ENCODE peak calls at places on chromosomes 1 and 21, in nine cellular contexts. H is testis, Z is heart left ventricle, P is IMR-90, I is tibial nerve, C is transverse colon, N is adrenal gland, A is HCT116, L is GM12878. Y is an unnamed sample.

GRCh38 chr1:201536542-201536941 is 2.4 kb upstream of the NAV1 start:
- DNase-seq in Z (peak), L (no peak), N (no peak), H (no peak), C (peak), I (peak), P (peak), A (peak), Y (peak)

GRCh38 chr1:44613932-44614331 is 60.3 kb downstream of the TMEM53 start:
- DNase-seq in H (no peak), Z (no peak), C (no peak), N (no peak), L (no peak), A (no peak), P (no peak), I (no peak), Y (no peak)

GRCh38 chr1:212606042-212606733 is 2.4 kb upstream of the ATF3 start:
- DNase-seq in H (no peak), A (no peak), N (no peak), C (no peak), Z (no peak), L (no peak), P (no peak), I (no peak), Y (no peak)

GRCh38 chr1:236978740-236979139 is 25.5 kb downstream of the MT1HL1 start:
- DNase-seq in C (no peak), A (no peak), N (no peak), P (no peak), H (no peak), I (no peak), Z (no peak), L (no peak), Y (no peak)

GRCh38 chr1:29849038-29849750 is 612.9 kb downstream of the PTPRU start:
- DNase-seq in C (peak), P (peak), I (peak), L (peak), Z (no peak), A (no peak), N (peak), H (peak), Y (no peak)

GRCh38 chr1:95685091-95685490 is 451.1 kb downstream of the RWDD3 start:
- DNase-seq in N (no peak), P (no peak), A (no peak), H (no peak), I (no peak), C (no peak), L (no peak), Z (no peak), Y (no peak)

GRCh38 chr1:20150969-20151368 is 11.8 kb downstream of the PLA2G2F start:
- DNase-seq in A (no peak), P (no peak), N (no peak), L (no peak), H (no peak), I (no peak), C (no peak), Z (no peak), Y (no peak)

GRCh38 chr1:241473026-241473425 is 46.5 kb downstream of the FH start:
- DNase-seq in Z (no peak), I (no peak), N (no peak), C (no peak), P (no peak), A (no peak), L (no peak), H (no peak), Y (no peak)

GRCh38 chr1:172893146-172893841 is 157.4 kb downstream of the TNFSF18 start:
- DNase-seq in L (no peak), Z (peak), A (no peak), P (no peak), H (peak), N (peak), C (no peak), I (no peak), Y (no peak)

GRCh38 chr21:45078371-45078770 is 4.0 kb downstream of the ADARB1 start:
- DNase-seq in P (no peak), H (no peak), Z (no peak), C (no peak), A (no peak), I (no peak), N (no peak), L (no peak), Y (no peak)

GRCh38 chr21:20040768-20041167 is 957.4 kb upstream of the NCAM2 start:
- DNase-seq in I (no peak), L (no peak), H (no peak), A (no peak), C (no peak), Z (no peak), P (no peak), N (no peak), Y (no peak)

GRCh38 chr1:42753070-42753469 is 13.0 kb upstream of the CLDN19 start:
- DNase-seq in P (peak), I (no peak), C (no peak), Z (no peak), H (no peak), L (no peak), A (no peak), N (no peak), Y (no peak)

DNA sequence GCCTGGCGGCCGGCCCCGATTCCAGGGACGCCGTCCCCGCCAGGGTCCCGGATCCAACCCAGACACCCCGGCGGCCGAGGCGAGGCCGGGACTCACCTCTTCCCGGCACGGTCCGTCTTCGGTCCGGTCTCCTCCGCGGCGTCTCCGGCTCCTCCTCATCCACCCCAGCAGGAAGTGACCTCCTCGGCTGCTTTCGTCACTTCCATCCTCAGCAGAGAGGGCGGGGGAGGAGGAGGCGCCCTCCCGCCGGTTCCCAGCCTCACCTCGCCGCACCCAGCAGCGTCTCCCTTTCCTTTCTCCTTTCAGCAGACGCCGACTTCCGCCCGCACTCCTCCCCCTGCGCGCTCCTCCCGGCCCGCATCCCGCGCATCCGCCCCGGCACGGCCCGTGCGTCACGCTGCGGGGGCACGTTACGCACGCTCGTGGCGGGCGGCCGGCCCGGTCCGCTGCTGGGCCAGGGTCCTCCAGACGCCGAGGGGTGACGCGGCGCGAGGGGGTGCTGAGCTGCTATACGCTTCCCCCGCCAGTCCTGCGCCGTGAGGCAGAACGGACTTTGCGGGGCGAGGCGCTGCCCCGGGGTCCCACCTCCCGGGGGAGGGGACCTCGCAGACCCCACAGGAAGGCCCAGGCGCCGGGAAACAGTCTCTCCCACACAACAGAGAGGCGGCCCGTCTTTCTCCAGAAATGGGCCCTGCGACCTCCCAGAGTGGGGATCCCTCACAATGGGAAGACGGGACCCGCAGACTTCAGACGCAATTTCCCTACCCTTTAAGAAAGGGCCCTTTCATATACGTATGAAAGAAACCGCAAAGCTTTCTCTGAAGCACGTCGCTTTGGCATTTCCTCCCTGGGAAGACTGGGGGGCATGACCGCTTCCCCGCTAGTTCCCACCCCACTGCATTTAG is at the start of gene ETV3:
- DNase-seq in Z (peak), C (peak), N (peak), H (peak), I (peak), P (peak), A (peak), L (peak), Y (peak)
- TF ChIP-seq POLR2A in Z (peak), C (peak), N (peak), H (peak), I (peak), P (peak), A (peak), L (peak), Y (no peak)

DNA sequence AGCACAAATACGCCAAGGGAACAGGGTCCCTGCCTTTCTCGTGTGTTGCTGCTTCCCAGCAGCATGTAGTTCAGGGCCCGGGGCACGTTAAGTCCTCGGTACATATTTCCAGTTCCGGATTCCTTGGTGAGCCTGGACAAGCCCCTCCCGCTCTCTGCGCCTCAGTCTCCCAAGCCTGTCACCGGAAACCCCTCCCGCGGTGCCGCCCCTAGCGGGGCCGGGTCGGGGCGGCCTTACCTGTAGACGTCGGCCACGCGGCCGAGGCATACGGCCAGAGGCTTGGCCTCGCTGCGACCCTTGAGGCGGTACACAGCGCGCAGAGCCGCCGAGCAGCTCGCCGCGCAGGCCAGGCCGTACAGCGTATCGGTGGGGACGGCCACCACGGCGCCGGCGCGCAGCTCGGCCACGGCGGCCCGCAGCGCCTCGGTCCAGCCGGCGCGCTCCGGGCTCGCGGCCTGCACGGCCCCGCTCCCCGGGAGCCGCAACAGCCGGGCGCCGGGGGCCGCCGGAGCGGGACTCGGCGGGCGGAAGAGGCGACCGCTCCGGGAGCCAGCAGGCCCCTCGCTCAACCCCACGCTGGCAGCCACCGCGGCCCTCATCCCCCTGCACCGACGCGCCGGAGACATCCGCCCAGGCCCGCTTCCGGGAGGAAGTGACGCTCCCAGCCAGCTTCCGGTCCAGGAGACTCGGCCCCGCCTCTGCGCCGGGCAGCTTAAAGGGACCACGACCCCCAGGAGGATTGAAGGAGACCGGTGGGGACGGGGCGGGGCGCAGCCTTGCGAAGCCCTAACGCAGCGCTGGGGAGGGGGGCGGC is at the start of the genes C1orf122 and YRDC:
- DNase-seq in H (peak), I (peak), P (peak), N (peak), L (peak), A (peak), C (peak), Z (peak), Y (peak)
- TF ChIP-seq POLR2A in H (peak), I (peak), P (peak), N (peak), L (peak), A (peak), C (peak), Z (no peak), Y (peak)

DNA sequence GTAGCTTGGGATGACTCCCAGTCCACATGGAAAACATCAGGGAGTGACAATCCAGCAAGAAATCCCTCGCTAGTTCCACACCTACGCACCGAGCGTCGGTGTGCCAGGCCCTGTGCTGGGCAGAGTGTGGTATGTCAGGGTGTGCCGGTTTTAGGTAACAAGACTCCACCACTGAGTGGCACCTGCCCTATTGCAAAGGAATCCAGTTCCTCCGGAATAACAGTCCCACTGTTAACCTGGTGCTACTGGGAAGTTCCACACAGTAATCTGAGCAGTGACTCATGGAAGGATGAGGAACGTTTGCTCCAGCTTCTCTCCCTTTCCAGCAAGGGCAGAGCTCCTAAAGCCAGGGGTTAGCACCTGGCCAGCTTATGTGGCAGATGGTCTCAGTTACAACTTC is 14.3 kb downstream of the RNF207 start:
- DNase-seq in P (peak), H (no peak), Z (no peak), L (no peak), C (no peak), N (no peak), I (no peak), A (peak), Y (no peak)
- TF ChIP-seq POLR2A in P (no peak), H (no peak), Z (no peak), L (no peak), C (no peak), N (no peak), I (no peak), A (no peak), Y (no peak)

GRCh38 chr1:31412732-31413404 is at the start of gene SERINC2:
- DNase-seq in L (no peak), H (peak), Z (no peak), C (peak), I (no peak), A (no peak), N (peak), P (no peak), Y (no peak)
- TF ChIP-seq POLR2A in L (no peak), H (no peak), Z (no peak), C (no peak), I (no peak), A (peak), N (no peak), P (no peak), Y (no peak)

DNA sequence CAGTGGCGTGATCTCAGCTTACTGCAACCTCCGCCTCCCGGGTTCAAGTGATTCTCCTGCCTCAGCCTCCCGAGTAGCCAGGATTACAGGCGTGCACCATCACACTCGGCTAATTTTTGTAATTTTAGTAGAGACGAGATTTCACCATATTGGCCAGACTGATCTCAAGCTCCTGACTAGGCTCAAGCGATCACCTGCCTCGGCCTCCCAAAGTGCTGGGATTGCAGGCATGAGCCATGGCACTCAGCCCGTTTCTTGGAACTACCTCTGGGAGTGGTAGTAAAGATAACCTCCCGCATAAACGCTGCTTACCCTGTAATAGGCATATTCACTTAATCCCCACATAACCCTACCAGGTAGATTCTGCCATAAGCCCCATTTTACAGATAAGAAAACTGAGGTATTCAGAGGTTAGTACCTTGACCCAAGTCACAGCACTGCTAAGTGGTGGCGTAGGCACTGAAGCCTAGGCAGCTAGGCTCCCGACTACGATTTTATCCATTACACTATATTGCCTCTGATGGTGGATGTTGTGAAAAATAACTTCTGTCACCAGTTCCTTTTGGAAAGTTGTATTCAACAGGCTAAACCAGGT is 143.8 kb downstream of the SDCCAG8 start:
- DNase-seq in L (no peak), Z (no peak), A (no peak), N (no peak), C (no peak), H (no peak), I (no peak), P (no peak), Y (no peak)
- TF ChIP-seq POLR2A in L (no peak), Z (no peak), A (no peak), N (no peak), C (no peak), H (no peak), I (no peak), P (no peak), Y (no peak)

GRCh38 chr1:161045749-161046573 is at the start of gene USF1:
- DNase-seq in L (peak), Z (peak), P (peak), C (peak), N (peak), H (peak), A (peak), I (peak), Y (peak)

GRCh38 chr1:161046574-161047167 is 894 bp upstream of the USF1 start:
- DNase-seq in Z (no peak), I (no peak), C (no peak), H (no peak), N (no peak), P (no peak), A (no peak), L (peak), Y (no peak)

GRCh38 chr1:161048949-161049722 is 3.4 kb upstream of the USF1 start:
- DNase-seq in I (no peak), P (no peak), A (no peak), H (no peak), L (no peak), Z (no peak), C (no peak), N (no peak), Y (no peak)

GRCh38 chr1:161044908-161045748 is 649 bp downstream of the USF1 start:
- DNase-seq in P (peak), H (peak), Z (peak), A (no peak), N (peak), C (peak), I (peak), L (peak), Y (peak)

DNA sequence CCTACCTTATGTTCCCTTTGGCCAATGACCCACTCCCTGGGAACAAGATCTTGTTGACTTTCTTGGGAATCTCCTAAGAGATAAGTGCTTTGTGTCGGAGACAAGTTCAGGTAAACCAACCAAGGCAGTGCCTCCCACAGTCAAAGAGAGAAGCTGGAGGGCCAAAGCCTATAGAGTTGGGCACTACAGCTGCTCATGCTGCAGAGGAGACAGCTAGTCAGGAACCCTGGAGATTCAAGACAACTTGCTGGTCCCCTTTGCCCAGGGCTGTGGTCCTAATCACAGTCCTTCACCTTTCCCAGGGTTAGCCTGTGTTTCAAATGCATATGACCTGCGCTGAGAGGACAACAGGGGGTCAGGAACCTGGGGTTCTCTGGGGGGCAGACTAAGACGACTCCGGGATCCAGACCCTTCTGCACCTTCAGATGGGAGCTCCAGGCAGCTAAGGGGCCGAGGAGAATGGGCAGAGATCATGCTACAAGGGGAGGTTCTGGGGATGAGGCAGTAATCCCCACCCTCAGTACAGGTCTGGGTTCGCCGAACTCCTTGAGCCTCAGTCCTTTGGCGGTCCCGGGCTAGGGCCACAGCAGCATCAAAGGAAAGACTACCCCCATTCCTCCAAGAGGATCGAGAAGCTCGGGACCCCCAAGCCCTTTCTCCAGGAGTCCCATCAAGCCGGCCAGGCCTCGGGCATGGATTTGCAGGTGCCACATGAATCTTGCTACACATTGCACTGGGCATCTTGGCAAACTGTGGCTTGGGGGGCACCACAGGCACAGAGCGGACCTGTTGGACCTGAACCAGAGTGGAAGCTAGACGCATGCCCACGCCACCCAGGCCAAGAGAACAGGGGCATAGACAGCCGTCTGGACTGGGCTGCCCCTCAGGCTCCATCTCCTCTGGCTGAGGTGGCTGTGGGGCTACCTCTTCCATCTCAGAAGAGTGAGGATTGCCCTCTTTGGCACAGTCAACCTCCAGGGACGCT is 2.0 kb upstream of the USF1 start:
- DNase-seq in L (no peak), Z (no peak), A (no peak), C (no peak), P (no peak), N (no peak), H (no peak), I (no peak), Y (no peak)
- TF ChIP-seq POLR2A in L (no peak), Z (no peak), A (no peak), C (no peak), P (no peak), N (no peak), H (no peak), I (no peak), Y (no peak)

DNA sequence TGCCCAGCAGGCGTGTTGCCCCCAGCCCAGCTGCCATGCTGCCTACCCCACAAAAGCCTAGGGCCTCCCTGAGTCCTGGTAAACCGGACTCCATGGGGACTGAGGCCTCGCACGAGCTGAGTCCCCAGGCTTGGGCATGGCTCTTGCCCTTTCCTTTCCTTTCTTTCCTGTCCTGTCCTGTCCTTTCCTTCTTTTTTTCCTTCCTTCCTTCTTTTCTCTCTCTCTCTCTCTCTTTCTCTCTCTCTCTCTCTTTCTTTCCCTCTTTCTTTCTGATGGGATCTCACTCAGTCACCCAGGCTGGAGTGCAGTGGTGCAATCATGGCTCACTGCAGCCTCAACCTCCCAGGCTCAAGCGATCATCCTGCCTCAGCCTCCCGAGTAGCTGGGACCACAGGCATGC is 104.4 kb downstream of the SPSB1 start:
- DNase-seq in C (no peak), N (no peak), Z (no peak), L (no peak), I (no peak), A (no peak), P (no peak), H (no peak), Y (no peak)
- TF ChIP-seq POLR2A in C (no peak), N (no peak), Z (no peak), L (no peak), I (no peak), A (no peak), P (no peak), H (no peak), Y (no peak)